ENCODE peak calls at places on chromosomes 11 and 22, in seven cellular contexts. C, N, O, W, F, Y and Z are unnamed samples.

GRCh38 chr11:44371706-44372105 is 61.8 kb upstream of the ALX4 start:
- DNase-seq in O (no peak), F (no peak), C (no peak), N (no peak), W (no peak), Y (no peak), Z (no peak)

GRCh38 chr11:114162719-114163123 is 103.2 kb downstream of the ZBTB16 start:
- DNase-seq in O (no peak), Y (peak; percentile 57), F (no peak), N (no peak), W (peak; percentile 35), C (no peak), Z (peak; percentile 91)

GRCh38 chr22:23158516-23159286 is 13.4 kb downstream of the RAB36 start:
- DNase-seq in N (no peak), C (no peak), W (no peak), O (no peak), Y (no peak), F (no peak), Z (no peak)

GRCh38 chr11:15819679-15820286 is 536.6 kb downstream of the SOX6 start:
- DNase-seq in F (peak; percentile 46), W (peak; percentile 41), O (no peak), N (no peak), C (peak; percentile 39), Y (no peak), Z (peak; percentile 41)

GRCh38 chr11:120575461-120575860 is 63.9 kb downstream of the GRIK4 start:
- DNase-seq in W (no peak), F (no peak), Y (no peak), N (no peak), O (no peak), C (no peak), Z (no peak)

GRCh38 chr11:86782781-86783180 is 17.6 kb upstream of the PRSS23 start:
- DNase-seq in O (no peak), C (no peak), F (no peak), Y (no peak), N (no peak), W (no peak), Z (no peak)

GRCh38 chr22:50522806-50523438 is 2.5 kb downstream of the SCO2 start:
- DNase-seq in Y (no peak), O (no peak), C (no peak), N (no peak), W (no peak), F (no peak), Z (no peak)

GRCh38 chr11:367956-368413 is 1.3 kb upstream of the B4GALNT4 start:
- DNase-seq in N (no peak), O (no peak), C (no peak), F (no peak), Y (no peak), W (no peak), Z (no peak)

GRCh38 chr11:108654994-108655631 is 9.8 kb upstream of the DDX10 start:
- DNase-seq in F (peak; percentile 38), C (peak; percentile 34), W (peak; percentile 49), O (no peak), N (no peak), Y (peak; percentile 8), Z (peak; percentile 69)

GRCh38 chr11:11973361-11973800 is 35.0 kb downstream of the DKK3 start:
- DNase-seq in C (no peak), N (no peak), W (no peak), O (no peak), Y (no peak), F (no peak), Z (no peak)

GRCh38 chr11:134372961-134373360 is 39.1 kb downstream of the B3GAT1 start:
- DNase-seq in N (no peak), Y (no peak), W (no peak), C (no peak), O (no peak), F (no peak), Z (no peak)

GRCh38 chr11:24386551-24387404 is 110.1 kb upstream of the LUZP2 start:
- DNase-seq in W (no peak), O (no peak), N (no peak), C (no peak), Y (no peak), F (no peak), Z (peak; percentile 35)

GRCh38 chr11:13334068-13334785 is 56.6 kb downstream of the BMAL1 start:
- DNase-seq in Y (no peak), F (no peak), O (no peak), N (no peak), W (no peak), C (no peak), Z (no peak)

GRCh38 chr22:18113680-18114394 is 3.2 kb downstream of the TUBA8 start:
- DNase-seq in Y (no peak), F (no peak), O (no peak), N (no peak), C (no peak), W (no peak), Z (no peak)